ENCODE peak calls at places on chromosomes 16 and 17, in five cellular contexts. One of them, this sample, is unnamed.

GRCh38 chr16:16083421-16084156 is 134.2 kb downstream of the ABCC1 start:
- DNase-seq in endothelial cell: no peak
- DNase-seq in esophagus muscularis mucosa: no peak
- DNase-seq in tibial nerve: no peak
- DNase-seq in A549: peak
- DNase-seq in this sample: peak

GRCh38 chr17:40554646-40555295 is 10.5 kb downstream of the CCR7 start:
- DNase-seq in endothelial cell: no peak
- DNase-seq in esophagus muscularis mucosa: peak
- DNase-seq in tibial nerve: no peak
- DNase-seq in A549: no peak
- DNase-seq in this sample: no peak

GRCh38 chr17:12620200-12620720 is 45.4 kb upstream of the MYOCD start:
- DNase-seq in endothelial cell: no peak
- DNase-seq in esophagus muscularis mucosa: no peak
- DNase-seq in tibial nerve: no peak
- DNase-seq in A549: peak
- DNase-seq in this sample: peak

GRCh38 chr16:12419151-12419550 is 384.5 kb downstream of the CPPED1 start:
- DNase-seq in endothelial cell: no peak
- DNase-seq in esophagus muscularis mucosa: no peak
- DNase-seq in tibial nerve: no peak
- DNase-seq in A549: no peak
- DNase-seq in this sample: no peak

GRCh38 chr17:78359216-78359935 is 501 bp downstream of the SOCS3 start:
- DNase-seq in endothelial cell: peak
- DNase-seq in esophagus muscularis mucosa: no peak
- DNase-seq in tibial nerve: no peak
- DNase-seq in A549: peak
- DNase-seq in this sample: peak

GRCh38 chr16:24635900-24636610 is 93.4 kb upstream of the TNRC6A start:
- DNase-seq in endothelial cell: no peak
- DNase-seq in esophagus muscularis mucosa: no peak
- DNase-seq in tibial nerve: peak
- DNase-seq in A549: peak
- DNase-seq in this sample: peak

GRCh38 chr16:57422026-57422944 is 17.7 kb downstream of the CCL17 start:
- DNase-seq in endothelial cell: no peak
- DNase-seq in esophagus muscularis mucosa: no peak
- DNase-seq in tibial nerve: peak
- DNase-seq in A549: peak
- DNase-seq in this sample: peak

GRCh38 chr17:59373879-59374495 is 42.5 kb downstream of the YPEL2 start:
- DNase-seq in endothelial cell: no peak
- DNase-seq in esophagus muscularis mucosa: no peak
- DNase-seq in tibial nerve: peak
- DNase-seq in A549: no peak
- DNase-seq in this sample: peak

GRCh38 chr16:49465661-49466528 is 92.3 kb downstream of the C16orf78 start:
- DNase-seq in endothelial cell: no peak
- DNase-seq in esophagus muscularis mucosa: peak
- DNase-seq in tibial nerve: no peak
- DNase-seq in A549: no peak
- DNase-seq in this sample: no peak

GRCh38 chr17:40027614-40028012 is 12.4 kb downstream of the CSF3 start:
- DNase-seq in endothelial cell: no peak
- DNase-seq in esophagus muscularis mucosa: no peak
- DNase-seq in tibial nerve: no peak
- DNase-seq in A549: no peak
- DNase-seq in this sample: no peak

GRCh38 chr17:39527220-39527813 is 66.0 kb downstream of the CDK12 start:
- DNase-seq in endothelial cell: peak
- DNase-seq in esophagus muscularis mucosa: no peak
- DNase-seq in tibial nerve: peak
- DNase-seq in A549: peak
- DNase-seq in this sample: no peak

GRCh38 chr16:4860727-4861342 is 13.6 kb downstream of the UBN1 start:
- DNase-seq in endothelial cell: no peak
- DNase-seq in esophagus muscularis mucosa: no peak
- DNase-seq in tibial nerve: no peak
- DNase-seq in A549: no peak
- DNase-seq in this sample: no peak

GRCh38 chr16:68186877-68187276 is 49.0 kb downstream of the ESRP2 start:
- DNase-seq in endothelial cell: no peak
- DNase-seq in esophagus muscularis mucosa: no peak
- DNase-seq in tibial nerve: no peak
- DNase-seq in A549: no peak
- DNase-seq in this sample: no peak

GRCh38 chr16:89037261-89038152 is 56.1 kb upstream of the ACSF3 start:
- DNase-seq in endothelial cell: peak
- DNase-seq in esophagus muscularis mucosa: no peak
- DNase-seq in tibial nerve: no peak
- DNase-seq in A549: peak
- DNase-seq in this sample: peak

GRCh38 chr16:22898874-22899348 is 84.9 kb downstream of the HS3ST2 start:
- DNase-seq in endothelial cell: peak
- DNase-seq in esophagus muscularis mucosa: no peak
- DNase-seq in tibial nerve: peak
- DNase-seq in A549: peak
- DNase-seq in this sample: peak

GRCh38 chr17:73319766-73320165 is 8.0 kb upstream of the CDC42EP4 start:
- DNase-seq in endothelial cell: no peak
- DNase-seq in esophagus muscularis mucosa: no peak
- DNase-seq in tibial nerve: no peak
- DNase-seq in A549: no peak
- DNase-seq in this sample: no peak

GRCh38 chr17:21214777-21215541 is 998 bp upstream of the TMEM11 start:
- DNase-seq in endothelial cell: peak
- DNase-seq in esophagus muscularis mucosa: no peak
- DNase-seq in tibial nerve: no peak
- DNase-seq in A549: no peak
- DNase-seq in this sample: peak

GRCh38 chr17:55348749-55349354 is 72.8 kb downstream of the MMD start:
- DNase-seq in endothelial cell: peak
- DNase-seq in esophagus muscularis mucosa: no peak
- DNase-seq in tibial nerve: peak
- DNase-seq in A549: peak
- DNase-seq in this sample: peak

GRCh38 chr17:17108681-17109049 is 66.4 kb downstream of the MPRIP start:
- DNase-seq in endothelial cell: no peak
- DNase-seq in esophagus muscularis mucosa: no peak
- DNase-seq in tibial nerve: no peak
- DNase-seq in A549: peak
- DNase-seq in this sample: peak

GRCh38 chr17:29149431-29150064 is 30.6 kb downstream of the MYO18A start:
- DNase-seq in endothelial cell: no peak
- DNase-seq in esophagus muscularis mucosa: no peak
- DNase-seq in tibial nerve: no peak
- DNase-seq in A549: no peak
- DNase-seq in this sample: no peak

GRCh38 chr17:2844386-2844785 is 48.1 kb downstream of the RAP1GAP2 start:
- DNase-seq in endothelial cell: no peak
- DNase-seq in esophagus muscularis mucosa: no peak
- DNase-seq in tibial nerve: no peak
- DNase-seq in A549: peak
- DNase-seq in this sample: no peak

GRCh38 chr17:61570118-61570517 is 20.9 kb downstream of the NACA2 start:
- DNase-seq in endothelial cell: no peak
- DNase-seq in esophagus muscularis mucosa: no peak
- DNase-seq in tibial nerve: no peak
- DNase-seq in A549: peak
- DNase-seq in this sample: no peak

GRCh38 chr17:82014971-82015310 is 7.7 kb downstream of the CENPX start:
- DNase-seq in endothelial cell: no peak
- DNase-seq in esophagus muscularis mucosa: no peak
- DNase-seq in tibial nerve: no peak
- DNase-seq in A549: no peak
- DNase-seq in this sample: no peak

GRCh38 chr17:59745040-59745439 is 37.6 kb downstream of the VMP1 start:
- DNase-seq in endothelial cell: no peak
- DNase-seq in esophagus muscularis mucosa: no peak
- DNase-seq in tibial nerve: no peak
- DNase-seq in A549: no peak
- DNase-seq in this sample: no peak

DNA sequence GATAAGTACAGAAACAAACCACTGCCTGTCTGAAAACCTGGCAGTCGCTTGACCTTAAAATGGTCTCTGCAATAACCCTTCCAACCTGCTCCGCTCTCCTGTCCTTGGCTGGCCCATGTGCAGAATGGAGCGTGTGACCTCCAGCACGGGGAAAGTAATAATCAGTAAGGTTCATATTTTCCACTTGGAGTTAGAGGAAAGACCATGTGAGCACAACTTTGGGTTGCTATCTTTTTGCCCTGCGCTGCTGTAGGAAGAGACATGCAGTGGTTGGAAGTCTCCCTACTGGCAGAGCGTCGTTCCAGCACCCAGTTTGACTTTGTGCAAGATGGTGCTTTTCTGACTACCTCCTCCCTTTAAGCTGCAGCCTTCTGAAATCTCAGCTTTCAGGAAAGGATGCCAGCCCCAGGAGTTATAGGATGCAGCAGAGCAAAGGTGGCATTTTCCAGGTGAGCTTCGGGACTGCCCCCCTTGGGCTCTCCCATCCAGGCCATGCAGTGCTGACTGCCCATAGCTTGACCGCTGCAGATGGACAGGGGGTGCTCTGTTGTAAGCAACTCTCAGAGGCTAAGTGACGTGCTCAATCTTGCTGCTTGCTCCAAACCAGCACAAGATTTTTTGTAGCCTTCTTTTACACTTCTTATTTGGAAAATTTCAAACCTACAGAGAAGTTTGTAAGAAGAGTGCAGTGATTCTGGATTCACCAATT is 110.7 kb upstream of the NOL11 start:
- DNase-seq in endothelial cell: no peak
- DNase-seq in esophagus muscularis mucosa: no peak
- DNase-seq in tibial nerve: no peak
- DNase-seq in A549: no peak
- DNase-seq in this sample: no peak
- TF ChIP-seq CTCF in endothelial cell: no peak
- TF ChIP-seq CTCF in esophagus muscularis mucosa: no peak
- TF ChIP-seq CTCF in tibial nerve: no peak
- TF ChIP-seq CTCF in A549: no peak
- TF ChIP-seq CTCF in this sample: no peak

GRCh38 chr16:65314246-65315003 is 192.6 kb upstream of the CDH11 start:
- DNase-seq in endothelial cell: no peak
- DNase-seq in esophagus muscularis mucosa: no peak
- DNase-seq in tibial nerve: no peak
- DNase-seq in A549: no peak
- DNase-seq in this sample: peak

GRCh38 chr16:65315004-65315398 is 193.1 kb upstream of the CDH11 start:
- DNase-seq in endothelial cell: no peak
- DNase-seq in esophagus muscularis mucosa: no peak
- DNase-seq in tibial nerve: peak
- DNase-seq in A549: no peak
- DNase-seq in this sample: no peak

GRCh38 chr16:65318138-65318537 is 196.3 kb upstream of the CDH11 start:
- DNase-seq in endothelial cell: no peak
- DNase-seq in esophagus muscularis mucosa: no peak
- DNase-seq in tibial nerve: no peak
- DNase-seq in A549: no peak
- DNase-seq in this sample: no peak

GRCh38 chr16:65319621-65320231 is 197.9 kb upstream of the CDH11 start:
- DNase-seq in endothelial cell: no peak
- DNase-seq in esophagus muscularis mucosa: no peak
- DNase-seq in tibial nerve: no peak
- DNase-seq in A549: no peak
- DNase-seq in this sample: no peak

DNA sequence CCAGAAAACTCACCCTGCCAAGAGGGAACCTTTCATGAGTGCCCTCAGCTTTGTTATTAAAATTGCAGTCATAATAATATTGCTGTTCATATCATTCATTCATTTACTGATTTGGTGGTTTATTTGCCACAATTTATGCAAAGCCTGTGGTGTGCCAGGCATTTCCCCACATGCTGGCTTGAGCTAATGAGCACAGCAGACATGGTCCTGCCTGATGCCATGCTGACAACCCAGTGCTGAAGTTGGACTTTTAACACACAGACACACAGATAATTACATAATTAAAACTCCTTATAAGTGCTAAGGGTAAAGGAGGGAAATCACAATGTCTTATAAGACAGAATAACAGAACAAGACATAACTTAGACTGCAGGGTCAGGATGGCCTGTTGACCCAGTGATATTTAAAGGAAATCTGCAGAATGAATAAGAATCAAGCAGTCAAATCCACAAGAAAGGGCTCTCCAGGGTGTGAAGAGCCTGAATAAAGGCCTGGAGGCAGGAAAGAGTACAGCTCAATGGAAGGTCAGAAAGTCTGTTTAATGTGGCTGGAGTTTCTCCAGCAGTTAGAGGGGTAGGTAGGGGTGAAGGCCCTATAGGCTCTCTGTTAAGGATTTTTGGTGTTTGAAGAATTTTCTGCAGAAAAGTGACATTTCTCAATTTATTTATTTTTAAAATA is 196.9 kb upstream of the CDH11 start:
- DNase-seq in endothelial cell: no peak
- DNase-seq in esophagus muscularis mucosa: no peak
- DNase-seq in tibial nerve: no peak
- DNase-seq in A549: no peak
- DNase-seq in this sample: no peak
- TF ChIP-seq CTCF in endothelial cell: no peak
- TF ChIP-seq CTCF in esophagus muscularis mucosa: no peak
- TF ChIP-seq CTCF in tibial nerve: no peak
- TF ChIP-seq CTCF in A549: no peak
- TF ChIP-seq CTCF in this sample: no peak

DNA sequence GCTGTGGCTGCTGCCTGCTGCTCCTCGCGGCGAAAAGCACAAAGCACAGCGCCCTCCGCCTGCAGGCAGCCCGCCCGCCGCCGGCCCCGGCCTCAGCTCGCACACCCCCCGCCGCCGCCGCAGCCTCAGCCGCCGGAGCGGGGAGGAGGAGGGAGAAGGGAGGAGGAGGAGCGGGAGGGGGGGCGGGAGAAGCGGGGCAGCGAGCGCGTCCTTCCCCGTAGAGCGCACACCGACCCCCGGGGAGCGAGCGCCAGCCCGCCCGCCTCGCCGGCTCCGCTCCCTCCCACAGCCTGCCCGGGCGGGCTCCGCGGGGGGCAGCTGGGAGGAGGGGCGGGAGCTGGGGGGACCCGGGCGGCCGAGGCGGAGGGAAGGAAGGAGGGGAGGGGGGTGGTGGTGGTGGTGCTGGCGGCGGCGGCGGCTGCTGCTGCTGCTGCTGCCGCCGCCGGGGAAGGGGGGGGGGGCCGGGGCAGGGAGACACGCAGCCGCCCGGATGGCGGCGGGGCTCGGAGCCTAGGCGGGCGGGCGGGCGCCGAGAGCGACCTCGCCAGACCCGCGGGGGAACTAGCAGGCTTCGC is at the start of gene UBTF:
- DNase-seq in endothelial cell: peak
- DNase-seq in esophagus muscularis mucosa: peak
- DNase-seq in tibial nerve: no peak
- DNase-seq in A549: peak
- DNase-seq in this sample: peak
- TF ChIP-seq CTCF in endothelial cell: no peak
- TF ChIP-seq CTCF in esophagus muscularis mucosa: no peak
- TF ChIP-seq CTCF in tibial nerve: no peak
- TF ChIP-seq CTCF in A549: no peak
- TF ChIP-seq CTCF in this sample: no peak

GRCh38 chr16:6684076-6684673 is 648.5 kb upstream of the RBFOX1 start:
- DNase-seq in endothelial cell: peak
- DNase-seq in esophagus muscularis mucosa: peak
- DNase-seq in tibial nerve: no peak
- DNase-seq in A549: peak
- DNase-seq in this sample: no peak
- TF ChIP-seq CTCF in endothelial cell: no peak
- TF ChIP-seq CTCF in esophagus muscularis mucosa: peak
- TF ChIP-seq CTCF in tibial nerve: peak
- TF ChIP-seq CTCF in A549: peak
- TF ChIP-seq CTCF in this sample: no peak

GRCh38 chr16:65525743-65526142 is 403.9 kb upstream of the CDH11 start:
- DNase-seq in endothelial cell: no peak
- DNase-seq in esophagus muscularis mucosa: no peak
- DNase-seq in tibial nerve: no peak
- DNase-seq in A549: no peak
- DNase-seq in this sample: no peak
- TF ChIP-seq CTCF in endothelial cell: no peak
- TF ChIP-seq CTCF in esophagus muscularis mucosa: no peak
- TF ChIP-seq CTCF in tibial nerve: no peak
- TF ChIP-seq CTCF in A549: no peak
- TF ChIP-seq CTCF in this sample: no peak

This sample was measured in fibroblast of lung.